ENCODE peak calls at places on chromosomes 12 and 14, in seven cellular contexts. One of them, this sample, is unnamed.

GRCh38 chr14:20400965-20401593 is 12.2 kb downstream of the TEP1 start:
- DNase-seq in esophagus squamous epithelium: no peak
- DNase-seq in adrenal gland: no peak
- DNase-seq in type B pancreatic cell: no peak
- DNase-seq in tibial nerve: no peak
- DNase-seq in RWPE1: peak; percentile 85
- DNase-seq in sigmoid colon: no peak
- DNase-seq in this sample: peak; percentile 28

GRCh38 chr12:121815221-121815620 is 11.4 kb downstream of the SETD1B start:
- DNase-seq in esophagus squamous epithelium: no peak
- DNase-seq in adrenal gland: peak; percentile 14
- DNase-seq in type B pancreatic cell: no peak
- DNase-seq in tibial nerve: no peak
- DNase-seq in RWPE1: no peak
- DNase-seq in sigmoid colon: no peak
- DNase-seq in this sample: no peak

GRCh38 chr12:38384816-38385491 is 68.4 kb downstream of the ALG10B start:
- DNase-seq in esophagus squamous epithelium: no peak
- DNase-seq in adrenal gland: no peak
- DNase-seq in type B pancreatic cell: no peak
- DNase-seq in tibial nerve: no peak
- DNase-seq in RWPE1: peak; percentile 6
- DNase-seq in sigmoid colon: no peak
- DNase-seq in this sample: no peak

GRCh38 chr12:59182191-59182590 is 261.9 kb upstream of the LRIG3 start:
- DNase-seq in esophagus squamous epithelium: no peak
- DNase-seq in adrenal gland: no peak
- DNase-seq in type B pancreatic cell: no peak
- DNase-seq in tibial nerve: no peak
- DNase-seq in RWPE1: no peak
- DNase-seq in sigmoid colon: no peak
- DNase-seq in this sample: peak; percentile 84

GRCh38 chr12:1828863-1829262 is 8.5 kb downstream of the LRTM2 start:
- DNase-seq in esophagus squamous epithelium: no peak
- DNase-seq in adrenal gland: no peak
- DNase-seq in type B pancreatic cell: no peak
- DNase-seq in tibial nerve: no peak
- DNase-seq in RWPE1: no peak
- DNase-seq in sigmoid colon: peak; percentile 24
- DNase-seq in this sample: no peak

GRCh38 chr12:18224745-18225144 is 36.6 kb upstream of the PIK3C2G start:
- DNase-seq in esophagus squamous epithelium: no peak
- DNase-seq in adrenal gland: no peak
- DNase-seq in type B pancreatic cell: no peak
- DNase-seq in tibial nerve: no peak
- DNase-seq in RWPE1: peak; percentile 12
- DNase-seq in sigmoid colon: no peak
- DNase-seq in this sample: no peak

GRCh38 chr12:128796439-128797118 is 27.2 kb downstream of the SLC15A4 start:
- DNase-seq in esophagus squamous epithelium: no peak
- DNase-seq in adrenal gland: no peak
- DNase-seq in type B pancreatic cell: no peak
- DNase-seq in tibial nerve: no peak
- DNase-seq in RWPE1: no peak
- DNase-seq in sigmoid colon: peak; percentile 40
- DNase-seq in this sample: no peak

GRCh38 chr12:52903285-52903854 is 1.5 kb downstream of the KRT8 start:
- DNase-seq in esophagus squamous epithelium: no peak
- DNase-seq in adrenal gland: peak; percentile 80
- DNase-seq in type B pancreatic cell: peak; percentile 86
- DNase-seq in tibial nerve: peak; percentile 17
- DNase-seq in RWPE1: no peak
- DNase-seq in sigmoid colon: peak; percentile 90
- DNase-seq in this sample: peak; percentile 76

GRCh38 chr14:92846162-92846897 is 52.2 kb downstream of the GOLGA5 start:
- DNase-seq in esophagus squamous epithelium: no peak
- DNase-seq in adrenal gland: peak; percentile 60
- DNase-seq in type B pancreatic cell: no peak
- DNase-seq in tibial nerve: no peak
- DNase-seq in RWPE1: peak; percentile 54
- DNase-seq in sigmoid colon: no peak
- DNase-seq in this sample: peak; percentile 68

GRCh38 chr12:59871779-59872178 is 275.9 kb downstream of the SLC16A7 start:
- DNase-seq in esophagus squamous epithelium: no peak
- DNase-seq in adrenal gland: no peak
- DNase-seq in type B pancreatic cell: no peak
- DNase-seq in tibial nerve: no peak
- DNase-seq in RWPE1: no peak
- DNase-seq in sigmoid colon: no peak
- DNase-seq in this sample: no peak

GRCh38 chr12:124730455-124730932 is 133.2 kb downstream of the SCARB1 start:
- DNase-seq in esophagus squamous epithelium: no peak
- DNase-seq in adrenal gland: no peak
- DNase-seq in type B pancreatic cell: no peak
- DNase-seq in tibial nerve: no peak
- DNase-seq in RWPE1: no peak
- DNase-seq in sigmoid colon: peak; percentile 87
- DNase-seq in this sample: no peak

GRCh38 chr12:66447643-66448042 is 145.3 kb downstream of the HELB start:
- DNase-seq in esophagus squamous epithelium: no peak
- DNase-seq in adrenal gland: no peak
- DNase-seq in type B pancreatic cell: no peak
- DNase-seq in tibial nerve: no peak
- DNase-seq in RWPE1: no peak
- DNase-seq in sigmoid colon: no peak
- DNase-seq in this sample: no peak

GRCh38 chr12:52903855-52904508 is 894 bp downstream of the KRT8 start:
- DNase-seq in esophagus squamous epithelium: no peak
- DNase-seq in adrenal gland: peak; percentile 33
- DNase-seq in type B pancreatic cell: peak; percentile 75
- DNase-seq in tibial nerve: no peak
- DNase-seq in RWPE1: peak; percentile 60
- DNase-seq in sigmoid colon: no peak
- DNase-seq in this sample: peak; percentile 54

GRCh38 chr14:26621807-26622560 is 24.2 kb upstream of the NOVA1 start:
- DNase-seq in esophagus squamous epithelium: no peak
- DNase-seq in adrenal gland: no peak
- DNase-seq in type B pancreatic cell: no peak
- DNase-seq in tibial nerve: no peak
- DNase-seq in RWPE1: no peak
- DNase-seq in sigmoid colon: no peak
- DNase-seq in this sample: no peak

GRCh38 chr12:109766251-109766778 is 52.7 kb downstream of the FAM222A start:
- DNase-seq in esophagus squamous epithelium: no peak
- DNase-seq in adrenal gland: peak; percentile 5
- DNase-seq in type B pancreatic cell: peak; percentile 39
- DNase-seq in tibial nerve: no peak
- DNase-seq in RWPE1: no peak
- DNase-seq in sigmoid colon: peak; percentile 53
- DNase-seq in this sample: no peak

GRCh38 chr12:108175310-108175709 is 46.2 kb downstream of the WSCD2 start:
- DNase-seq in esophagus squamous epithelium: no peak
- DNase-seq in adrenal gland: no peak
- DNase-seq in type B pancreatic cell: no peak
- DNase-seq in tibial nerve: no peak
- DNase-seq in RWPE1: no peak
- DNase-seq in sigmoid colon: no peak
- DNase-seq in this sample: no peak

GRCh38 chr14:57846631-57847030 is 19.3 kb downstream of the SLC35F4 start:
- DNase-seq in esophagus squamous epithelium: no peak
- DNase-seq in adrenal gland: no peak
- DNase-seq in type B pancreatic cell: no peak
- DNase-seq in tibial nerve: no peak
- DNase-seq in RWPE1: no peak
- DNase-seq in sigmoid colon: no peak
- DNase-seq in this sample: no peak

GRCh38 chr12:111437816-111438454 is 32.2 kb downstream of the SH2B3 start:
- DNase-seq in esophagus squamous epithelium: no peak
- DNase-seq in adrenal gland: peak; percentile 64
- DNase-seq in type B pancreatic cell: no peak
- DNase-seq in tibial nerve: no peak
- DNase-seq in RWPE1: peak; percentile 69
- DNase-seq in sigmoid colon: no peak
- DNase-seq in this sample: no peak

GRCh38 chr12:104958946-104959841 is 1.1 kb upstream of the SLC41A2 start:
- DNase-seq in esophagus squamous epithelium: no peak
- DNase-seq in adrenal gland: peak; percentile 63
- DNase-seq in type B pancreatic cell: no peak
- DNase-seq in tibial nerve: no peak
- DNase-seq in RWPE1: peak; percentile 44
- DNase-seq in sigmoid colon: no peak
- DNase-seq in this sample: no peak

GRCh38 chr12:32891956-32892355 is 4.6 kb downstream of the PKP2 start:
- DNase-seq in esophagus squamous epithelium: no peak
- DNase-seq in adrenal gland: no peak
- DNase-seq in type B pancreatic cell: no peak
- DNase-seq in tibial nerve: no peak
- DNase-seq in RWPE1: peak; percentile 80
- DNase-seq in sigmoid colon: no peak
- DNase-seq in this sample: no peak

GRCh38 chr12:132470417-132470816 is 19.5 kb upstream of the FBRSL1 start:
- DNase-seq in esophagus squamous epithelium: no peak
- DNase-seq in adrenal gland: no peak
- DNase-seq in type B pancreatic cell: no peak
- DNase-seq in tibial nerve: no peak
- DNase-seq in RWPE1: no peak
- DNase-seq in sigmoid colon: no peak
- DNase-seq in this sample: no peak
- TF ChIP-seq CTCF in esophagus squamous epithelium: no peak
- TF ChIP-seq CTCF in adrenal gland: no peak
- TF ChIP-seq CTCF in type B pancreatic cell: no peak
- TF ChIP-seq CTCF in tibial nerve: no peak
- TF ChIP-seq CTCF in RWPE1: no peak
- TF ChIP-seq CTCF in sigmoid colon: no peak
- TF ChIP-seq CTCF in this sample: no peak

GRCh38 chr14:73476451-73476905 is 14.3 kb upstream of the RIOX1 start:
- DNase-seq in esophagus squamous epithelium: no peak
- DNase-seq in adrenal gland: no peak
- DNase-seq in type B pancreatic cell: no peak
- DNase-seq in tibial nerve: no peak
- DNase-seq in RWPE1: no peak
- DNase-seq in sigmoid colon: peak; percentile 54
- DNase-seq in this sample: no peak
- TF ChIP-seq CTCF in esophagus squamous epithelium: no peak
- TF ChIP-seq CTCF in adrenal gland: no peak
- TF ChIP-seq CTCF in type B pancreatic cell: no peak
- TF ChIP-seq CTCF in tibial nerve: no peak
- TF ChIP-seq CTCF in RWPE1: no peak
- TF ChIP-seq CTCF in sigmoid colon: no peak
- TF ChIP-seq CTCF in this sample: no peak

GRCh38 chr12:21933656-21934055 is 7.6 kb downstream of the ABCC9 start:
- DNase-seq in esophagus squamous epithelium: no peak
- DNase-seq in adrenal gland: no peak
- DNase-seq in type B pancreatic cell: no peak
- DNase-seq in tibial nerve: no peak
- DNase-seq in RWPE1: no peak
- DNase-seq in sigmoid colon: no peak
- DNase-seq in this sample: no peak
- TF ChIP-seq CTCF in esophagus squamous epithelium: no peak
- TF ChIP-seq CTCF in adrenal gland: no peak
- TF ChIP-seq CTCF in type B pancreatic cell: no peak
- TF ChIP-seq CTCF in tibial nerve: no peak
- TF ChIP-seq CTCF in RWPE1: no peak
- TF ChIP-seq CTCF in sigmoid colon: no peak
- TF ChIP-seq CTCF in this sample: no peak

DNA sequence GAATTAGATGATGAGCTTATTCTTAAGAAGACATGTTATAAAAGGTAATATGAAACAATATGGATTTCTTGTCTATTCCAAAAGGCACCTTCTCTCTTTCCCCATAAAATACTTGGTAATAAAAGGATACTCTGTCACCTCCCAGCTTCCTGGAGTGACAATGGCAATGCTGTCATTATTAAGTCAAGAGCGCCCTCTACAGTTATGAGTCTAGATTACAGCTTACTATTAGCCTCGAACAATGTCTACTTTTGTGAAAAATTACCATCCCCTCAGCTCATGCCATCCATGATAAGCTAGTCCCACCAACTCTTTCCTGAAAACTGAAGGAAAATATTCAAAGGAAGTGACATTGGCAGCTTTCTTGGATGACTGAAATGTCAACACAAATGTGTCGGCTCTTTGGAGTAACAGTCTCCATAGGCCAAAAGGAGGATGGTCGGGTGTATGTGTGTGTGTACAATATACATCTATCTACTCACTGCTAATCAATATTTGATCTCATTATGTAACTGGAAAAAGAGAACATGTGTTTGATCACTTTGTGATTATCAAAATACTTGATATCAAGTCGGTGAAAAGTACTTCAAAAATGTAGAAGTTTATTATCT is 48.7 kb upstream of the CDKN3 start:
- DNase-seq in esophagus squamous epithelium: no peak
- DNase-seq in adrenal gland: no peak
- DNase-seq in type B pancreatic cell: no peak
- DNase-seq in tibial nerve: no peak
- DNase-seq in RWPE1: peak; percentile 34
- DNase-seq in sigmoid colon: no peak
- DNase-seq in this sample: no peak
- TF ChIP-seq CTCF in esophagus squamous epithelium: peak; percentile 62
- TF ChIP-seq CTCF in adrenal gland: peak; percentile 78
- TF ChIP-seq CTCF in type B pancreatic cell: peak; percentile 93
- TF ChIP-seq CTCF in tibial nerve: peak; percentile 65
- TF ChIP-seq CTCF in RWPE1: peak; percentile 72
- TF ChIP-seq CTCF in sigmoid colon: peak; percentile 43
- TF ChIP-seq CTCF in this sample: peak; percentile 85

This sample was measured in activated CD8-positive, alpha-beta T cell treated with anti-CD3 and anti-CD28 coated beads for 36 hours.